ENCODE peak calls at places on chromosome 22, in seven cellular contexts. K is right atrium auricular region; Q is right lobe of liver; G is A549; M is Peyer's patch; Y is naive thymus-derived CD4-positive, alpha-beta T cell; P is cardiac muscle cell. A is an unnamed sample.

GRCh38 chr22:36644333-36644757 is 59.2 kb downstream of the CACNG2 start:
- DNase-seq in Q (no peak), Y (peak; percentile 17), M (no peak), G (peak; percentile 69), P (peak; percentile 84), K (no peak), A (no peak)

GRCh38 chr22:43993072-43993760 is 30.9 kb upstream of the PARVB start:
- DNase-seq in Y (peak; percentile 51), G (peak; percentile 45), M (peak; percentile 76), P (peak; percentile 77), K (no peak), Q (no peak), A (peak; percentile 56)

GRCh38 chr22:27108425-27109114 is 451.2 kb downstream of the MIAT start:
- DNase-seq in M (peak; percentile 52), P (no peak), Q (no peak), G (peak; percentile 45), K (no peak), Y (no peak), A (no peak)

GRCh38 chr22:17106785-17107546 is 14.2 kb downstream of the TMEM121B start:
- DNase-seq in Y (peak; percentile 24), Q (no peak), G (no peak), P (no peak), M (no peak), K (no peak), A (no peak)

GRCh38 chr22:38953577-38954413 is 3.6 kb upstream of the APOBEC3A start:
- DNase-seq in Y (no peak), K (no peak), P (no peak), G (peak; percentile 65), Q (no peak), M (peak; percentile 68), A (peak; percentile 17)

GRCh38 chr22:37801946-37802309 is 5.8 kb upstream of the GCAT start:
- DNase-seq in G (peak; percentile 31), Y (no peak), K (no peak), Q (no peak), P (no peak), M (no peak), A (no peak)

GRCh38 chr22:39589880-39590279 is 19.3 kb downstream of the CACNA1I start:
- DNase-seq in Q (no peak), Y (no peak), K (no peak), G (no peak), P (no peak), M (no peak), A (no peak)

GRCh38 chr22:36185828-36186624 is 15.6 kb downstream of the APOL4 start:
- DNase-seq in K (no peak), P (no peak), M (no peak), Q (no peak), G (no peak), Y (no peak), A (no peak)

GRCh38 chr22:25067851-25068421 is 115.4 kb downstream of the KIAA1671 start:
- DNase-seq in G (no peak), Y (peak; percentile 94), Q (no peak), P (no peak), K (no peak), M (peak; percentile 82), A (peak; percentile 95)

GRCh38 chr22:32482708-32483107 is 8.1 kb downstream of the FBXO7 start:
- DNase-seq in G (no peak), M (no peak), P (no peak), K (no peak), Y (no peak), Q (no peak), A (no peak)

GRCh38 chr22:31680764-31681624 is 19.0 kb upstream of the PISD start:
- DNase-seq in M (no peak), Y (no peak), K (no peak), G (no peak), Q (no peak), P (no peak), A (no peak)

GRCh38 chr22:24437820-24438328 is 10.5 kb downstream of the ADORA2A start:
- DNase-seq in M (peak; percentile 80), Q (no peak), G (no peak), Y (no peak), P (no peak), K (no peak), A (no peak)

GRCh38 chr22:37079158-37079557 is 27.6 kb downstream of the KCTD17 start:
- DNase-seq in G (no peak), P (no peak), Q (no peak), K (no peak), M (no peak), Y (no peak), A (no peak)

GRCh38 chr22:33110562-33111163 is 52.5 kb upstream of the SYN3 start:
- DNase-seq in M (no peak), Y (no peak), P (no peak), Q (no peak), G (no peak), K (no peak), A (no peak)

GRCh38 chr22:46098525-46099475 is 51.5 kb upstream of the PPARA start:
- DNase-seq in M (no peak), Y (no peak), K (no peak), P (no peak), Q (no peak), G (no peak), A (no peak)

GRCh38 chr22:46096051-46096450 is 54.3 kb upstream of the PPARA start:
- DNase-seq in M (no peak), Q (no peak), P (no peak), G (no peak), Y (no peak), K (no peak), A (no peak)

GRCh38 chr22:46094676-46095075 is 55.6 kb upstream of the PPARA start:
- DNase-seq in Q (no peak), Y (no peak), G (no peak), P (no peak), M (no peak), K (no peak), A (no peak)

GRCh38 chr22:46097268-46097900 is 52.9 kb upstream of the PPARA start:
- DNase-seq in P (no peak), Y (no peak), Q (no peak), K (no peak), G (no peak), M (no peak), A (no peak)

DNA sequence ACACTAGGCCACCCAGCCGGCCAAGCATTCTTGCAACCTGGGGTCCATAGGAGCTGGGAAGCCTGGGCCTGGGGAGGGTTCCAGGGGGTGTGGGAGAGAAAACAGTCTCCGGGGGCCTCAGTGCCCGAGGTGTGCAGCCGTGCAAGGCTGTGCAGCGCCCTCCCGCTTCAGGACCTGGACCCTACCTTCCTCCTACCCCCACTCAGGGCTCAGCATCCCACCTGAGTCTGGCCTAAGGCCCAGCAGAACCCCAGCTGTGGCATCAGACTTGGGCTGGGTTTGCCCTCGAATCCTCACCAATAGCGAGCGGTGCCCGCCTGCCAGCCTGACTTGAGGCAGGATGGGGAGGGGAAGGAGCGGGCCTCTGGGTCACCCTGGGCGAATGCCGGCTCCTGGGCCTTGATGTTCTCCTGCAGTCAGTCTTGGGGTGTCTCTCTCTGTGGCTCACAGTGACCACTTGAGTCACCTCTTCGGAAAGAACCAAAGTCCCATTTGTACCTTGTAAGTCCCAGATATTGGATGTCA is 53.6 kb upstream of the PPARA start:
- DNase-seq in K (no peak), M (no peak), Y (no peak), Q (no peak), P (no peak), G (no peak), A (no peak)
- H3K4me1 ChIP-seq in K (peaks cover 100% of the 10 kb centered on the region), M (no peaks in the 10 kb centered on the region), Y (no peaks in the 10 kb centered on the region), Q (no peaks in the 10 kb centered on the region), P (no peaks in the 10 kb centered on the region), G (peaks cover 78% of the 10 kb centered on the region), A (no peaks in the 10 kb centered on the region)

GRCh38 chr22:49138250-49138790 is 689.4 kb downstream of the BRD1 start:
- DNase-seq in Q (no peak), K (no peak), P (no peak), M (no peak), Y (no peak), G (no peak), A (no peak)

GRCh38 chr22:49137216-49137840 is 690.3 kb downstream of the BRD1 start:
- DNase-seq in G (no peak), Y (no peak), M (no peak), Q (no peak), K (no peak), P (no peak), A (no peak)

GRCh38 chr22:49136041-49136815 is 691.4 kb downstream of the BRD1 start:
- DNase-seq in Q (no peak), M (no peak), G (no peak), P (no peak), Y (no peak), K (no peak), A (no peak)

GRCh38 chr22:49134076-49134475 is 693.6 kb downstream of the BRD1 start:
- DNase-seq in K (no peak), G (no peak), M (no peak), Y (no peak), Q (no peak), P (no peak), A (no peak)

DNA sequence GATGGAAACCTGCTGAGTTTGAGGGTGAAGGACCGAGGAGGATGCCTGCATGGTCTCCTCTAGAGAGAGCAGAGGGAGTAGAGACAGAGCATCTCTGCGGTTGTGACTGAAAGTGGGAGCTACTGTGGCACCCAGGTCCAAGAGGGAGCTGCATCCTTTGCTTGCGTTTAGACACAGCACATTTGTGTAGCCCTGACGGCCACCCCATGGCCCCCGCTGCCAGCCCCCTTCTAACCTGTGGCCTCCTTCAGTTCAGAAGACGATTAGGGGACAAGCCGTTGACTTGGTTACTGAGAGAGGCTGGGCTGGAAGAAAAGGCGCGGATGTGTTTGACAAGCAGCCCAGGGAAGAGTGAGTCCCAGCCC is 690.9 kb downstream of the BRD1 start:
- DNase-seq in K (no peak), Y (no peak), G (no peak), Q (no peak), M (no peak), P (no peak), A (no peak)
- H3K9me3 ChIP-seq in K (no peaks in the 10 kb centered on the region), Y (no peaks in the 10 kb centered on the region), G (no peaks in the 10 kb centered on the region), Q (no peaks in the 10 kb centered on the region), M (no peaks in the 10 kb centered on the region), P (no peaks in the 10 kb centered on the region), A (no peaks in the 10 kb centered on the region)

GRCh38 chr22:49307071-49307830 is 520.4 kb downstream of the BRD1 start:
- DNase-seq in M (peak; percentile 36), G (no peak), P (no peak), Q (peak; percentile 48), Y (no peak), K (peak; percentile 36), A (no peak)
- H3K4me1 ChIP-seq in M (no peaks in the 10 kb centered on the region), G (no peaks in the 10 kb centered on the region), P (no peaks in the 10 kb centered on the region), Q (no peaks in the 10 kb centered on the region), Y (no peaks in the 10 kb centered on the region), K (no peaks in the 10 kb centered on the region), A (no peaks in the 10 kb centered on the region)

GRCh38 chr22:23097412-23098229 is 27.3 kb downstream of the GNAZ start:
- DNase-seq in Q (no peak), K (no peak), M (no peak), G (no peak), P (no peak), Y (no peak), A (no peak)

GRCh38 chr22:23099525-23099792 is 29.1 kb downstream of the GNAZ start:
- DNase-seq in Q (no peak), Y (no peak), P (peak; percentile 9), M (no peak), G (no peak), K (no peak), A (no peak)

GRCh38 chr22:23100124-23100801 is 29.9 kb downstream of the GNAZ start:
- DNase-seq in Y (no peak), K (no peak), G (no peak), Q (no peak), P (no peak), M (no peak), A (no peak)

GRCh38 chr22:23098230-23098705 is 27.9 kb downstream of the GNAZ start:
- DNase-seq in P (no peak), K (no peak), M (no peak), Q (no peak), G (no peak), Y (no peak), A (no peak)

GRCh38 chr22:23098718-23099524 is 28.6 kb downstream of the GNAZ start:
- DNase-seq in M (peak; percentile 55), Y (no peak), Q (no peak), P (no peak), G (no peak), K (no peak), A (no peak)
- H3K9me3 ChIP-seq in M (no peaks in the 10 kb centered on the region), Y (no peaks in the 10 kb centered on the region), Q (no peaks in the 10 kb centered on the region), P (no peaks in the 10 kb centered on the region), G (no peaks in the 10 kb centered on the region), K (no peaks in the 10 kb centered on the region), A (no peaks in the 10 kb centered on the region)

A was measured in CD4-positive, alpha-beta memory T cell.